ENCODE peak calls at places on chromosomes 4 and X, in four cellular contexts. G is A549, J is HepG2, W is K562. I is an unnamed sample.

GRCh38 chrX:20487227-20487626 is 220.5 kb upstream of the RPS6KA3 start:
- DNase-seq in G (no peak), J (no peak), W (no peak), I (no peak)

GRCh38 chr4:173273956-173274355 is 60.2 kb downstream of the HMGB2 start:
- DNase-seq in J (no peak), G (no peak), W (no peak), I (no peak)

GRCh38 chr4:41882622-41883347 is 52.4 kb upstream of the TMEM33 start:
- DNase-seq in J (no peak), W (peak), G (peak), I (peak)

GRCh38 chrX:149539283-149540132 is 1.3 kb upstream of the EOLA1 start:
- DNase-seq in G (peak), W (peak), J (peak), I (peak)

GRCh38 chr4:81565137-81565870 is 93.6 kb upstream of the RASGEF1B start:
- DNase-seq in J (no peak), G (no peak), W (no peak), I (no peak)

GRCh38 chr4:55169352-55169959 is 44.1 kb upstream of the KDR start:
- DNase-seq in W (no peak), G (peak), J (peak), I (peak)

GRCh38 chr4:48109413-48110263 is 24.4 kb downstream of the TXK start:
- DNase-seq in G (peak), J (peak), W (no peak), I (no peak)

GRCh38 chr4:89681219-89681618 is 155.7 kb downstream of the SNCA start:
- DNase-seq in G (no peak), J (peak), W (no peak), I (peak)

GRCh38 chr4:61277785-61278184 is 77.7 kb downstream of the ADGRL3 start:
- DNase-seq in W (no peak), G (no peak), J (no peak), I (no peak)

GRCh38 chrX:42678133-42678532 is 99.8 kb downstream of the PPP1R2C start:
- DNase-seq in W (no peak), J (no peak), G (peak), I (no peak)

GRCh38 chrX:20361890-20362262 is 95.2 kb upstream of the RPS6KA3 start:
- DNase-seq in G (peak), J (peak), W (no peak), I (no peak)

GRCh38 chr4:122099896-122100295 is 52.2 kb upstream of the BLTP1 start:
- DNase-seq in J (no peak), G (no peak), W (no peak), I (no peak)

GRCh38 chrX:1554469-1555210 is 17.7 kb upstream of the P2RY8 start:
- DNase-seq in G (no peak), J (no peak), W (no peak), I (no peak)

GRCh38 chrX:25206761-25207160 is 191.0 kb upstream of the ARX start:
- DNase-seq in J (no peak), G (no peak), W (no peak), I (no peak)

GRCh38 chrX:153725039-153725831 is 579 bp downstream of the ABCD1 start:
- DNase-seq in J (no peak), W (no peak), G (no peak), I (peak)

GRCh38 chrX:153974003-153974725 is 1.6 kb downstream of the TMEM187 start:
- DNase-seq in J (no peak), W (no peak), G (no peak), I (no peak)

GRCh38 chrX:63525491-63525890 is 174.4 kb upstream of the SPIN4 start:
- DNase-seq in J (no peak), G (no peak), W (no peak), I (no peak)

DNA sequence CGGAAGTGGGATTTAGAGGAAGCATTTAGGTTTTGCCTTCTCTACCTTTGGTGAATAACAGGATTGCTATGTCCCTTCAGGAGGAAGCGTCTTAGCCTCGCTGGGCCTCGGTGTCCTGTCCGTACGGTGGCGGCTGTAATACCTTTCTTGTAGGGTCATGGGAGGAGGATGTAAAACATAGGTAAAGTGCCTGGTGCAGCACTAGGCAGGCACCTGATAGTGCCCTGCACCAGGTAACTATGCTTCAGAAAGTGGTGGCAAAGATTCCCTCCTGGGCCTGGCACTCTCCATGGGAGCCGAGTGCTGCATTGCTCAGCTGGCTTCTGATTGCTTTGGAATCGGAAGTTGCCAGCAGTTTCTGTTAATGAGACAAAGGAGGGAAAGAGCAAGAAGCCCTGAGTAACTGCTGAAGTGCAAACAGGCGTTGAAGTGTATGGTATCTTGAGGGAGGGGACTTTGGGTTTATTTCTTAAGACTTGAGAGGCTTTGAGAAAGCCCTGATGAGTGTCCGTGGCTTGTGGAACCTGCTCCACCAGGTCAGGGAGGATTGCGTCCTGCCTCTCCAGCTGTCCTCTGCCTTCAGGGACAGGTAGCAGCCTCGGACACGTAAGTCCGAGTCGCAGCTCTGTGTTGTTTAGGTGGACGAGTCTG is 45.8 kb downstream of the TBC1D14 start:
- DNase-seq in W (no peak), J (no peak), G (no peak), I (no peak)
- TF ChIP-seq NR3C1 in W (no peak), J (no peak), G (no peak), I (no peak)

GRCh38 chr4:11505225-11505971 is 76.7 kb upstream of the HS3ST1 start:
- DNase-seq in J (no peak), W (no peak), G (peak), I (no peak)

GRCh38 chr4:11503166-11503565 is 74.5 kb upstream of the HS3ST1 start:
- DNase-seq in J (no peak), W (no peak), G (no peak), I (no peak)

GRCh38 chr4:11511321-11511720 is 82.6 kb upstream of the HS3ST1 start:
- DNase-seq in J (no peak), W (no peak), G (no peak), I (no peak)

GRCh38 chr4:11506194-11506593 is 77.5 kb upstream of the HS3ST1 start:
- DNase-seq in W (no peak), G (no peak), J (no peak), I (no peak)

DNA sequence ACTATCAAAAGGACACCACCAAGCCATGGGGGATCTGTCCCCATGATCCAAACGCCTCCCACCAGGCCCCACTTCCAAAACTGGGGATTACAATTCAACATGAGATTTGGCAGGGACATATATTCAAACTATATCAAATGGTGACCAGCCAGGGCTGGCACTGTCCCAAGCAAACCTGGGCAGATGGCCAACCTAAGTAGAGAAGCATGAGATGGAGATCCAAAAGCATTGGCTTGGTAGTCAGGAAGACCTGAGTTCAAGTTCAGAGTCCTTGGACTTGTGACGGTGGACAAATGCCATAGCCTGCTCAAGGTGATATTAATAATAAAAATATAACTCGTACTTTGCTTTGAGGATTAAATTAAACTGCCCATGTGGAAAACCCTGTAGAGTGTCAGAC is 79.2 kb upstream of the HS3ST1 start:
- DNase-seq in J (no peak), W (no peak), G (no peak), I (no peak)
- TF ChIP-seq NR3C1 in J (no peak), W (no peak), G (no peak), I (no peak)

GRCh38 chrX:104136241-104137019 is 20.4 kb downstream of the SLC25A53 start:
- DNase-seq in W (peak), J (peak), G (peak), I (peak)
- TF ChIP-seq NR3C1 in W (no peak), J (no peak), G (no peak), I (no peak)

DNA sequence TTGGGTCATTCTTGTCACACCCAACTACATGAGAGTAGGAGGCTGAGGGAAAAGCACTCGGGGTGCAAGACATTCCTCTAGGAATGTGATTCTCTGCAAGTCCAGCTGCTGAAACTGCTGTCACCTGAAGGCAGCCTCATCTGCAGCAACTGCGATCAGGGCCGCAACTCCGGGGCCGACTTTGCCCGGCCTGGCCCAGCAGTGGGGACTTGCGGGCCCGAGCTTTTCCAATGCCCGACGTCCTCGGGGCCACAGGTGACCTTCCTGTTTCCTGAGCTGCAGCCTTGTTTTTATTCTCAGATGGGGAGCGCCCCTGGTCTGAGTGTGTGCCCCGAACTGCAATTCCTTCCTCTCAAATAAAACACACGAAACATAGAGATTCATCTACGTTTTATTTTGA is 104.7 kb upstream of the NKX1-1 start:
- DNase-seq in G (no peak), J (no peak), W (no peak), I (no peak)
- TF ChIP-seq NR3C1 in G (no peak), J (no peak), W (no peak), I (no peak)

GRCh38 chr4:127685292-127685691 is 44.9 kb upstream of the SLC25A31 start:
- DNase-seq in J (peak), W (no peak), G (no peak), I (no peak)
- TF ChIP-seq NR3C1 in J (no peak), W (no peak), G (no peak), I (no peak)

GRCh38 chrX:106331606-106332005 is 163.5 kb downstream of the PWWP3B start:
- DNase-seq in J (no peak), G (no peak), W (no peak), I (no peak)
- TF ChIP-seq NR3C1 in J (no peak), G (no peak), W (no peak), I (no peak)

GRCh38 chrX:44842555-44843317 is 1.1 kb upstream of the DUSP21 start:
- DNase-seq in W (no peak), G (no peak), J (peak), I (no peak)

GRCh38 chrX:44843753-44844152 is at the start of gene DUSP21:
- DNase-seq in J (no peak), G (no peak), W (peak), I (no peak)

GRCh38 chrX:44843318-44843702 is 511 bp upstream of the DUSP21 start:
- DNase-seq in J (no peak), G (no peak), W (peak), I (no peak)

DNA sequence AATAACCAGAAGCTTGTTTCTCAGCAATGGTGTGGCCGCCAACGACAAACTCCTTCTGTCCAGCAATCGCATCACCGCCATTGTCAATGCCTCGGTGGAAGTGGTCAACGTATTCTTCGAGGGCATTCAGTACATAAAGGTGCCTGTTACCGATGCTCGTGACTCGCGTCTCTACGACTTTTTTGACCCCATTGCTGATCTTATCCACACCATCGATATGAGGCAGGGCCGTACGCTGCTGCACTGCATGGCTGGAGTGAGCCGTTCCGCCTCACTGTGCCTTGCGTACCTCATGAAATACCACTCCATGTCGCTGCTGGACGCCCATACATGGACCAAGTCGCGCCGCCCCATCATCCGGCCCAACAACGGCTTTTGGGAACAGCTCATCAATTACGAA is 383 bp downstream of the DUSP21 start:
- DNase-seq in W (no peak), G (no peak), J (no peak), I (no peak)
- TF ChIP-seq NR3C1 in W (no peak), G (no peak), J (no peak), I (no peak)

I was measured in WTC11.